ENCODE peak calls at places on chromosomes 11 and 22, in nine cellular contexts. One of them, this sample, is unnamed.
A peak's percentile ranks its signal among the peaks of the same experiment; 100 is the strongest.

GRCh38 chr11:77184136-77184860 is 56.3 kb downstream of the MYO7A start:
- DNase-seq in PC-3: no peak
- DNase-seq in SJCRH30: no peak
- DNase-seq in endodermal cell: no peak
- DNase-seq in SW 1271: no peak
- DNase-seq in NT2/D1: no peak
- DNase-seq in stromal cell of bone marrow: no peak
- DNase-seq in stimulated activated CD4-positive, alpha-beta T cell treated with anti-CD3 and anti-CD28 coated beads, Interleukin-15, amount 100 ng/mL, for 48 hours: no peak
- DNase-seq in NCI-H1092 treated with DMSO at 0.1 percent for 48 hours: no peak
- DNase-seq in this sample: no peak

GRCh38 chr11:35820614-35821013 is 123.2 kb upstream of the LDLRAD3 start:
- DNase-seq in NT2/D1: no peak
- DNase-seq in SW 1271: no peak
- DNase-seq in stimulated activated CD4-positive, alpha-beta T cell treated with anti-CD3 and anti-CD28 coated beads, Interleukin-15, amount 100 ng/mL, for 48 hours: no peak
- DNase-seq in SJCRH30: no peak
- DNase-seq in stromal cell of bone marrow: no peak
- DNase-seq in PC-3: no peak
- DNase-seq in NCI-H1092 treated with DMSO at 0.1 percent for 48 hours: no peak
- DNase-seq in endodermal cell: no peak
- DNase-seq in this sample: no peak

GRCh38 chr11:78039919-78040671 is 17.0 kb upstream of the KCTD14 start:
- DNase-seq in SJCRH30: peak; percentile 90
- DNase-seq in PC-3: peak; percentile 91
- DNase-seq in stimulated activated CD4-positive, alpha-beta T cell treated with anti-CD3 and anti-CD28 coated beads, Interleukin-15, amount 100 ng/mL, for 48 hours: peak; percentile 14
- DNase-seq in endodermal cell: no peak
- DNase-seq in stromal cell of bone marrow: peak; percentile 76
- DNase-seq in NCI-H1092 treated with DMSO at 0.1 percent for 48 hours: peak; percentile 90
- DNase-seq in NT2/D1: no peak
- DNase-seq in SW 1271: peak; percentile 91
- DNase-seq in this sample: no peak

GRCh38 chr22:31082606-31083376 is 1.7 kb downstream of the SMTN start:
- DNase-seq in stimulated activated CD4-positive, alpha-beta T cell treated with anti-CD3 and anti-CD28 coated beads, Interleukin-15, amount 100 ng/mL, for 48 hours: peak; percentile 69
- DNase-seq in endodermal cell: peak; percentile 87
- DNase-seq in SJCRH30: peak; percentile 59
- DNase-seq in SW 1271: peak; percentile 47
- DNase-seq in stromal cell of bone marrow: no peak
- DNase-seq in NT2/D1: no peak
- DNase-seq in NCI-H1092 treated with DMSO at 0.1 percent for 48 hours: no peak
- DNase-seq in PC-3: peak; percentile 56
- DNase-seq in this sample: no peak

GRCh38 chr11:120467627-120468026 is 43.9 kb upstream of the GRIK4 start:
- DNase-seq in PC-3: peak; percentile 85
- DNase-seq in SJCRH30: no peak
- DNase-seq in endodermal cell: no peak
- DNase-seq in NT2/D1: no peak
- DNase-seq in SW 1271: no peak
- DNase-seq in stromal cell of bone marrow: no peak
- DNase-seq in NCI-H1092 treated with DMSO at 0.1 percent for 48 hours: no peak
- DNase-seq in stimulated activated CD4-positive, alpha-beta T cell treated with anti-CD3 and anti-CD28 coated beads, Interleukin-15, amount 100 ng/mL, for 48 hours: no peak
- DNase-seq in this sample: no peak

GRCh38 chr11:70092959-70093358 is 14.8 kb downstream of the ANO1 start:
- DNase-seq in stromal cell of bone marrow: no peak
- DNase-seq in NCI-H1092 treated with DMSO at 0.1 percent for 48 hours: no peak
- DNase-seq in PC-3: no peak
- DNase-seq in SW 1271: no peak
- DNase-seq in endodermal cell: no peak
- DNase-seq in stimulated activated CD4-positive, alpha-beta T cell treated with anti-CD3 and anti-CD28 coated beads, Interleukin-15, amount 100 ng/mL, for 48 hours: no peak
- DNase-seq in SJCRH30: no peak
- DNase-seq in NT2/D1: no peak
- DNase-seq in this sample: no peak

GRCh38 chr22:48820481-48821345 is 1007.0 kb downstream of the BRD1 start:
- DNase-seq in NCI-H1092 treated with DMSO at 0.1 percent for 48 hours: no peak
- DNase-seq in SW 1271: no peak
- DNase-seq in endodermal cell: peak; percentile 35
- DNase-seq in stromal cell of bone marrow: no peak
- DNase-seq in SJCRH30: no peak
- DNase-seq in NT2/D1: no peak
- DNase-seq in PC-3: no peak
- DNase-seq in stimulated activated CD4-positive, alpha-beta T cell treated with anti-CD3 and anti-CD28 coated beads, Interleukin-15, amount 100 ng/mL, for 48 hours: no peak
- DNase-seq in this sample: no peak

GRCh38 chr22:39894554-39895092 is 1.1 kb upstream of the ENTHD1 start:
- DNase-seq in SJCRH30: no peak
- DNase-seq in stimulated activated CD4-positive, alpha-beta T cell treated with anti-CD3 and anti-CD28 coated beads, Interleukin-15, amount 100 ng/mL, for 48 hours: no peak
- DNase-seq in PC-3: no peak
- DNase-seq in NT2/D1: no peak
- DNase-seq in stromal cell of bone marrow: no peak
- DNase-seq in NCI-H1092 treated with DMSO at 0.1 percent for 48 hours: no peak
- DNase-seq in SW 1271: no peak
- DNase-seq in endodermal cell: no peak
- DNase-seq in this sample: no peak

GRCh38 chr11:9016916-9017642 is 13.3 kb upstream of the NRIP3 start:
- DNase-seq in NT2/D1: no peak
- DNase-seq in stromal cell of bone marrow: no peak
- DNase-seq in SJCRH30: no peak
- DNase-seq in SW 1271: no peak
- DNase-seq in endodermal cell: no peak
- DNase-seq in PC-3: no peak
- DNase-seq in stimulated activated CD4-positive, alpha-beta T cell treated with anti-CD3 and anti-CD28 coated beads, Interleukin-15, amount 100 ng/mL, for 48 hours: no peak
- DNase-seq in NCI-H1092 treated with DMSO at 0.1 percent for 48 hours: no peak
- DNase-seq in this sample: no peak

GRCh38 chr11:85950317-85951048 is 95.3 kb downstream of the CCDC83 start:
- DNase-seq in endodermal cell: no peak
- DNase-seq in NT2/D1: no peak
- DNase-seq in SJCRH30: no peak
- DNase-seq in stimulated activated CD4-positive, alpha-beta T cell treated with anti-CD3 and anti-CD28 coated beads, Interleukin-15, amount 100 ng/mL, for 48 hours: no peak
- DNase-seq in PC-3: no peak
- DNase-seq in NCI-H1092 treated with DMSO at 0.1 percent for 48 hours: no peak
- DNase-seq in SW 1271: no peak
- DNase-seq in stromal cell of bone marrow: no peak
- DNase-seq in this sample: no peak

GRCh38 chr11:46865340-46865739 is 19.3 kb upstream of the CKAP5 start:
- DNase-seq in NT2/D1: no peak
- DNase-seq in SW 1271: no peak
- DNase-seq in stimulated activated CD4-positive, alpha-beta T cell treated with anti-CD3 and anti-CD28 coated beads, Interleukin-15, amount 100 ng/mL, for 48 hours: no peak
- DNase-seq in SJCRH30: no peak
- DNase-seq in stromal cell of bone marrow: peak; percentile 49
- DNase-seq in PC-3: no peak
- DNase-seq in endodermal cell: no peak
- DNase-seq in NCI-H1092 treated with DMSO at 0.1 percent for 48 hours: no peak
- DNase-seq in this sample: no peak

GRCh38 chr11:64006468-64006867 is 20.2 kb downstream of the OTUB1 start:
- DNase-seq in PC-3: no peak
- DNase-seq in stromal cell of bone marrow: no peak
- DNase-seq in SJCRH30: no peak
- DNase-seq in NCI-H1092 treated with DMSO at 0.1 percent for 48 hours: no peak
- DNase-seq in endodermal cell: no peak
- DNase-seq in NT2/D1: no peak
- DNase-seq in stimulated activated CD4-positive, alpha-beta T cell treated with anti-CD3 and anti-CD28 coated beads, Interleukin-15, amount 100 ng/mL, for 48 hours: no peak
- DNase-seq in SW 1271: no peak
- DNase-seq in this sample: no peak

GRCh38 chr22:49014227-49015201 is 813.2 kb downstream of the BRD1 start:
- DNase-seq in endodermal cell: peak; percentile 23
- DNase-seq in stromal cell of bone marrow: no peak
- DNase-seq in PC-3: no peak
- DNase-seq in NCI-H1092 treated with DMSO at 0.1 percent for 48 hours: no peak
- DNase-seq in SW 1271: no peak
- DNase-seq in NT2/D1: no peak
- DNase-seq in SJCRH30: no peak
- DNase-seq in stimulated activated CD4-positive, alpha-beta T cell treated with anti-CD3 and anti-CD28 coated beads, Interleukin-15, amount 100 ng/mL, for 48 hours: no peak
- DNase-seq in this sample: no peak

GRCh38 chr11:117221775-117222517 is 9.9 kb downstream of the PCSK7 start:
- DNase-seq in endodermal cell: peak; percentile 46
- DNase-seq in stimulated activated CD4-positive, alpha-beta T cell treated with anti-CD3 and anti-CD28 coated beads, Interleukin-15, amount 100 ng/mL, for 48 hours: no peak
- DNase-seq in NCI-H1092 treated with DMSO at 0.1 percent for 48 hours: peak; percentile 91
- DNase-seq in PC-3: peak; percentile 82
- DNase-seq in SJCRH30: peak; percentile 79
- DNase-seq in stromal cell of bone marrow: peak; percentile 87
- DNase-seq in SW 1271: no peak
- DNase-seq in NT2/D1: no peak
- DNase-seq in this sample: no peak

GRCh38 chr11:12114487-12115033 is 4.2 kb downstream of the MICAL2 start:
- DNase-seq in SW 1271: no peak
- DNase-seq in NT2/D1: no peak
- DNase-seq in stimulated activated CD4-positive, alpha-beta T cell treated with anti-CD3 and anti-CD28 coated beads, Interleukin-15, amount 100 ng/mL, for 48 hours: no peak
- DNase-seq in PC-3: no peak
- DNase-seq in SJCRH30: peak; percentile 25
- DNase-seq in NCI-H1092 treated with DMSO at 0.1 percent for 48 hours: no peak
- DNase-seq in stromal cell of bone marrow: no peak
- DNase-seq in endodermal cell: no peak
- DNase-seq in this sample: no peak

GRCh38 chr22:20319041-20319744 is 667 bp downstream of the DGCR6L start:
- DNase-seq in NCI-H1092 treated with DMSO at 0.1 percent for 48 hours: peak; percentile 5
- DNase-seq in NT2/D1: no peak
- DNase-seq in PC-3: no peak
- DNase-seq in stromal cell of bone marrow: no peak
- DNase-seq in SW 1271: no peak
- DNase-seq in endodermal cell: peak; percentile 78
- DNase-seq in SJCRH30: no peak
- DNase-seq in stimulated activated CD4-positive, alpha-beta T cell treated with anti-CD3 and anti-CD28 coated beads, Interleukin-15, amount 100 ng/mL, for 48 hours: no peak
- DNase-seq in this sample: no peak

GRCh38 chr11:124625504-124626168 is 3.0 kb downstream of the TBRG1 start:
- DNase-seq in stimulated activated CD4-positive, alpha-beta T cell treated with anti-CD3 and anti-CD28 coated beads, Interleukin-15, amount 100 ng/mL, for 48 hours: no peak
- DNase-seq in NT2/D1: no peak
- DNase-seq in endodermal cell: no peak
- DNase-seq in stromal cell of bone marrow: no peak
- DNase-seq in SW 1271: no peak
- DNase-seq in PC-3: no peak
- DNase-seq in SJCRH30: no peak
- DNase-seq in NCI-H1092 treated with DMSO at 0.1 percent for 48 hours: no peak
- DNase-seq in this sample: no peak

GRCh38 chr11:47918882-47919495 is 61.4 kb upstream of the PTPRJ start:
- DNase-seq in NCI-H1092 treated with DMSO at 0.1 percent for 48 hours: no peak
- DNase-seq in endodermal cell: no peak
- DNase-seq in SJCRH30: no peak
- DNase-seq in stimulated activated CD4-positive, alpha-beta T cell treated with anti-CD3 and anti-CD28 coated beads, Interleukin-15, amount 100 ng/mL, for 48 hours: no peak
- DNase-seq in PC-3: peak; percentile 57
- DNase-seq in NT2/D1: no peak
- DNase-seq in SW 1271: no peak
- DNase-seq in stromal cell of bone marrow: no peak
- DNase-seq in this sample: no peak

GRCh38 chr11:125263268-125263790 is 98.8 kb downstream of the PKNOX2 start:
- DNase-seq in SW 1271: no peak
- DNase-seq in SJCRH30: peak; percentile 99
- DNase-seq in PC-3: no peak
- DNase-seq in stromal cell of bone marrow: peak; percentile 68
- DNase-seq in NCI-H1092 treated with DMSO at 0.1 percent for 48 hours: peak; percentile 51
- DNase-seq in stimulated activated CD4-positive, alpha-beta T cell treated with anti-CD3 and anti-CD28 coated beads, Interleukin-15, amount 100 ng/mL, for 48 hours: no peak
- DNase-seq in NT2/D1: peak; percentile 94
- DNase-seq in endodermal cell: peak; percentile 95
- DNase-seq in this sample: no peak

GRCh38 chr11:34439521-34440258 is 956 bp downstream of the CAT start:
- DNase-seq in SJCRH30: no peak
- DNase-seq in NT2/D1: no peak
- DNase-seq in endodermal cell: no peak
- DNase-seq in PC-3: no peak
- DNase-seq in stromal cell of bone marrow: no peak
- DNase-seq in NCI-H1092 treated with DMSO at 0.1 percent for 48 hours: no peak
- DNase-seq in stimulated activated CD4-positive, alpha-beta T cell treated with anti-CD3 and anti-CD28 coated beads, Interleukin-15, amount 100 ng/mL, for 48 hours: no peak
- DNase-seq in SW 1271: no peak
- DNase-seq in this sample: no peak

GRCh38 chr11:112127056-112127455 is 36.8 kb downstream of the IL18 start:
- DNase-seq in stromal cell of bone marrow: no peak
- DNase-seq in stimulated activated CD4-positive, alpha-beta T cell treated with anti-CD3 and anti-CD28 coated beads, Interleukin-15, amount 100 ng/mL, for 48 hours: no peak
- DNase-seq in PC-3: no peak
- DNase-seq in SW 1271: no peak
- DNase-seq in NCI-H1092 treated with DMSO at 0.1 percent for 48 hours: no peak
- DNase-seq in NT2/D1: no peak
- DNase-seq in endodermal cell: no peak
- DNase-seq in SJCRH30: no peak
- DNase-seq in this sample: no peak

GRCh38 chr22:17164392-17165024 is 5.4 kb upstream of the HDHD5 start:
- DNase-seq in NT2/D1: no peak
- DNase-seq in PC-3: no peak
- DNase-seq in NCI-H1092 treated with DMSO at 0.1 percent for 48 hours: no peak
- DNase-seq in SJCRH30: no peak
- DNase-seq in SW 1271: no peak
- DNase-seq in stimulated activated CD4-positive, alpha-beta T cell treated with anti-CD3 and anti-CD28 coated beads, Interleukin-15, amount 100 ng/mL, for 48 hours: no peak
- DNase-seq in endodermal cell: peak; percentile 64
- DNase-seq in stromal cell of bone marrow: no peak
- DNase-seq in this sample: no peak

GRCh38 chr22:39611360-39611759 is 40.8 kb downstream of the CACNA1I start:
- DNase-seq in PC-3: no peak
- DNase-seq in endodermal cell: no peak
- DNase-seq in NT2/D1: no peak
- DNase-seq in NCI-H1092 treated with DMSO at 0.1 percent for 48 hours: no peak
- DNase-seq in stimulated activated CD4-positive, alpha-beta T cell treated with anti-CD3 and anti-CD28 coated beads, Interleukin-15, amount 100 ng/mL, for 48 hours: no peak
- DNase-seq in stromal cell of bone marrow: no peak
- DNase-seq in SJCRH30: no peak
- DNase-seq in SW 1271: no peak
- DNase-seq in this sample: no peak

GRCh38 chr11:69253028-69253427 is 40.9 kb upstream of the MYEOV start:
- DNase-seq in SW 1271: peak; percentile 17
- DNase-seq in NT2/D1: no peak
- DNase-seq in SJCRH30: no peak
- DNase-seq in stromal cell of bone marrow: peak; percentile 15
- DNase-seq in NCI-H1092 treated with DMSO at 0.1 percent for 48 hours: no peak
- DNase-seq in endodermal cell: no peak
- DNase-seq in stimulated activated CD4-positive, alpha-beta T cell treated with anti-CD3 and anti-CD28 coated beads, Interleukin-15, amount 100 ng/mL, for 48 hours: no peak
- DNase-seq in PC-3: peak; percentile 81
- DNase-seq in this sample: no peak

GRCh38 chr11:16924826-16925494 is 89.3 kb downstream of the PLEKHA7 start:
- DNase-seq in NCI-H1092 treated with DMSO at 0.1 percent for 48 hours: peak; percentile 12
- DNase-seq in PC-3: peak; percentile 96
- DNase-seq in SJCRH30: peak; percentile 37
- DNase-seq in NT2/D1: peak; percentile 22
- DNase-seq in stimulated activated CD4-positive, alpha-beta T cell treated with anti-CD3 and anti-CD28 coated beads, Interleukin-15, amount 100 ng/mL, for 48 hours: no peak
- DNase-seq in stromal cell of bone marrow: peak; percentile 19
- DNase-seq in endodermal cell: peak; percentile 88
- DNase-seq in SW 1271: no peak
- DNase-seq in this sample: no peak

GRCh38 chr11:10564692-10565318 is 3.7 kb downstream of the LYVE1 start:
- DNase-seq in SJCRH30: no peak
- DNase-seq in stimulated activated CD4-positive, alpha-beta T cell treated with anti-CD3 and anti-CD28 coated beads, Interleukin-15, amount 100 ng/mL, for 48 hours: no peak
- DNase-seq in endodermal cell: no peak
- DNase-seq in SW 1271: no peak
- DNase-seq in NT2/D1: no peak
- DNase-seq in PC-3: peak; percentile 33
- DNase-seq in NCI-H1092 treated with DMSO at 0.1 percent for 48 hours: no peak
- DNase-seq in stromal cell of bone marrow: no peak
- DNase-seq in this sample: no peak

GRCh38 chr11:120817131-120817530 is 206.8 kb upstream of the TBCEL start:
- DNase-seq in SW 1271: no peak
- DNase-seq in PC-3: no peak
- DNase-seq in NT2/D1: no peak
- DNase-seq in SJCRH30: no peak
- DNase-seq in NCI-H1092 treated with DMSO at 0.1 percent for 48 hours: no peak
- DNase-seq in endodermal cell: no peak
- DNase-seq in stromal cell of bone marrow: no peak
- DNase-seq in stimulated activated CD4-positive, alpha-beta T cell treated with anti-CD3 and anti-CD28 coated beads, Interleukin-15, amount 100 ng/mL, for 48 hours: no peak
- DNase-seq in this sample: no peak

GRCh38 chr11:84800755-84801346 is 826.3 kb downstream of the DLG2 start:
- DNase-seq in endodermal cell: no peak
- DNase-seq in NCI-H1092 treated with DMSO at 0.1 percent for 48 hours: peak; percentile 14
- DNase-seq in stimulated activated CD4-positive, alpha-beta T cell treated with anti-CD3 and anti-CD28 coated beads, Interleukin-15, amount 100 ng/mL, for 48 hours: no peak
- DNase-seq in SW 1271: peak; percentile 29
- DNase-seq in PC-3: peak; percentile 83
- DNase-seq in SJCRH30: peak; percentile 28
- DNase-seq in NT2/D1: peak; percentile 20
- DNase-seq in stromal cell of bone marrow: peak; percentile 35
- DNase-seq in this sample: no peak